ENCODE peak calls at places on chromosomes 5 and 9, in eight cellular contexts. L is colonic mucosa, K is lung, Q is endothelial cell, G is Calu3, C is GM10248, B is hepatocyte, H is ovary. J is an unnamed sample.

GRCh38 chr5:18829539-18829938 is 1158.5 kb downstream of the CDH18 start:
- DNase-seq in K (no peak), H (no peak), B (no peak), L (no peak), Q (no peak), G (no peak), C (no peak), J (no peak)

GRCh38 chr5:76144892-76145291 is 61.7 kb downstream of the SV2C start:
- DNase-seq in G (no peak), C (no peak), Q (no peak), L (no peak), B (no peak), H (no peak), K (no peak), J (no peak)

GRCh38 chr9:94922098-94922607 is 195.7 kb downstream of the AOPEP start:
- DNase-seq in B (peak; percentile 58), C (no peak), Q (no peak), G (peak; percentile 53), L (no peak), K (peak; percentile 72), H (peak; percentile 46), J (peak; percentile 94)

GRCh38 chr9:665296-665695 is 176.2 kb upstream of the DMRT1 start:
- DNase-seq in B (no peak), H (no peak), L (no peak), G (no peak), K (no peak), C (no peak), Q (no peak), J (no peak)

GRCh38 chr5:180140627-180141006 is 68.4 kb downstream of the RASGEF1C start:
- DNase-seq in G (no peak), Q (no peak), B (no peak), C (no peak), H (no peak), K (no peak), L (peak; percentile 12), J (no peak)

GRCh38 chr5:55540525-55540924 is 5.8 kb upstream of the PLPP1 start:
- DNase-seq in H (no peak), Q (no peak), L (no peak), G (no peak), C (no peak), K (no peak), B (no peak), J (no peak)

GRCh38 chr9:106893088-106893487 is 30.1 kb downstream of the ZNF462 start:
- DNase-seq in H (no peak), Q (no peak), L (no peak), C (no peak), B (no peak), K (no peak), G (no peak), J (peak; percentile 70)

GRCh38 chr5:127565586-127566270 is 48.3 kb downstream of the PRRC1 start:
- DNase-seq in G (no peak), Q (no peak), H (no peak), L (no peak), K (no peak), C (no peak), B (no peak), J (no peak)

GRCh38 chr9:83620841-83621636 is 1.9 kb upstream of the IDNK start:
- DNase-seq in G (peak; percentile 64), Q (peak; percentile 47), K (no peak), B (peak; percentile 77), H (no peak), C (peak; percentile 49), L (peak; percentile 64), J (peak; percentile 30)

GRCh38 chr5:110754181-110754580 is 15.4 kb downstream of the SLC25A46 start:
- DNase-seq in C (no peak), K (no peak), H (no peak), Q (no peak), B (no peak), G (no peak), L (no peak), J (no peak)

GRCh38 chr9:128946945-128947422 is 419 bp downstream of the DOLK start:
- DNase-seq in L (no peak), G (peak; percentile 12), K (no peak), H (no peak), B (peak; percentile 46), C (no peak), Q (peak; percentile 25), J (no peak)

GRCh38 chr9:14366071-14366470 is 52.1 kb upstream of the NFIB start:
- DNase-seq in K (no peak), C (no peak), G (no peak), H (no peak), L (no peak), B (peak; percentile 28), Q (no peak), J (peak; percentile 80)

GRCh38 chr9:136229096-136230065 is 16.2 kb downstream of the QSOX2 start:
- DNase-seq in Q (no peak), C (no peak), B (no peak), K (no peak), L (no peak), G (no peak), H (peak; percentile 54), J (no peak)

GRCh38 chr9:33013962-33014664 is 11.0 kb upstream of the DNAJA1 start:
- DNase-seq in G (no peak), Q (no peak), H (no peak), C (no peak), K (no peak), B (no peak), L (no peak), J (no peak)

DNA sequence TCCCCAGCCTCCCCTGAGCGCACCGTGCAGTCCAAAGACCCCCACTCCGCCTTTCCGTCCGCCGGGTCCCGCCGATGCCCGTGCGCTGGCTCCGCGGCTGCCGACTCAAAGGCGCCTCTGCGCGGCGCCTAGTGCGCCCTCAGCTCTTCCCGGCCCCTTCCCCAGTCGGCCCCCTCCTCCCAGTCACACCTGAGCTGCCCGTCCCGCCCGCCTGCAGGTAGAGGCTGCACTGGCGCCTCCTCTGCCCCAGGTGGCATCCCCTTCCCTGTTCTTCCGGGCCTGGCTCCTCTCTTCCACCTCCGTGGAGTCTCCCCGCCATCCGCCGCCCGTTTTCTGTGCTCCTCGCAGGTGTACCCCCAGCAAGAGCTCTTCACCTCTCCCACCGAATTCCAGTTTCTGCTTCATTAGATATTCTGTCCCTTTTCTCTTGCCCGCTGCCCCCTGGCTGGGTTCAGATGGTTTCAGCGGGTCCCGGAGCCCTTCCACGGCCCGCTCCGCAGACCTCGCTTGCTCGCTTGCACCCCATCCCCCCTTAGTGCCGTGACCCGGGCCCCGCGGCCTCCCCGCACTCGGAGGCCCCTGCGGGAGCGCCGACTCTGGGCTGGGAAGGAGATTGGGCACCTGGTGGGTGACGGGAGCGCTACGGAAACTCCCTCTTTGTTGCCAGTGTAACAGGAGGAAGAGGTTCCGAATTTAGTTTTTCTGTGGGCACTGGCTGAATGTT is 707 bp downstream of the SLC44A1 start:
- DNase-seq in H (peak; percentile 55), Q (peak; percentile 36), L (peak; percentile 78), B (peak; percentile 85), G (peak; percentile 78), K (peak; percentile 73), C (peak; percentile 38), J (peak; percentile 18)
- TF ChIP-seq CTCF in H (no peak), Q (no peak), L (peak; percentile 20), B (peak; percentile 48), G (no peak), K (no peak), C (peak; percentile 15), J (peak; percentile 36)

DNA sequence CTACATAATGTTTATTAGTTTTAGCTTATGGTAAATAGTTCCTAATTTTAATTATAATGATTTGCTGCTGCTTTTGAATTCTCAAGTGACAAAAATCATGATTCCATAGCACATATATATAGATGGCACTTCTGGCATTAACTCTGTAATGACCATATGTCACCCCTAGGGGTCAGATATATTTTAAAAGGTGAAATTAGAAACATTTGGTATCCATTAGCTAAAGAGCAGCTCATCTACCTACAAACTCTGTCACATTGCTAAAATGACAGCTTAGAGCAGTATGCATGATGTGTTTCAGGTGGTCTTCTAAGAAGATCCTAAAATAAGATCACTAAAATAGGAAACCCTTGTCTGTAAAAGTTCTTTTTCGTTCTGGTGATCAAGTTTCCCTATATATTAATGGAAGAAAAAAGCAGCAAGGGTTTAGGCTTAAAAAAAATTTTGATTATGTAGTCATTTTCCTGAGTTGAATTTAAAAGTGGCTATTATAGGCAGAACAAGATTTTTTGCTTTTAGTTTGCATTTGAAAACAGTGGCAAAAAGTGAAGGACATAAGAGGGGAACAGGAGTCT is 157.7 kb upstream of the POU5F2 start:
- DNase-seq in Q (no peak), H (no peak), B (no peak), K (no peak), C (peak; percentile 3), G (no peak), L (no peak), J (no peak)
- TF ChIP-seq CTCF in Q (peak; percentile 87), H (no peak), B (peak; percentile 31), K (no peak), C (peak; percentile 26), G (peak; percentile 50), L (no peak), J (peak; percentile 80)

GRCh38 chr5:39148983-39149534 is 70.3 kb downstream of the FYB1 start:
- DNase-seq in K (no peak), G (no peak), L (no peak), C (peak; percentile 14), Q (no peak), B (no peak), H (no peak), J (peak; percentile 19)
- TF ChIP-seq CTCF in K (no peak), G (no peak), L (peak; percentile 9), C (no peak), Q (peak; percentile 50), B (peak; percentile 48), H (no peak), J (peak; percentile 87)

GRCh38 chr9:126293522-126293889 is 33.1 kb upstream of the MVB12B start:
- DNase-seq in C (no peak), G (no peak), B (no peak), H (no peak), L (no peak), K (no peak), Q (peak; percentile 48), J (no peak)
- TF ChIP-seq CTCF in C (no peak), G (no peak), B (peak; percentile 18), H (no peak), L (no peak), K (no peak), Q (peak; percentile 55), J (peak; percentile 60)

J was measured in HFFc6.